ENCODE peak calls at places on chromosomes 16 and 17, in four cellular contexts. E is mucosa of descending colon, C is mammary epithelial cell, B is cardiac fibroblast. D is an unnamed sample.

GRCh38 chr17:44738214-44738906 is 20.4 kb upstream of the ADAM11 start:
- DNase-seq in E (no peak), C (peak), B (peak), D (no peak)

GRCh38 chr16:68079616-68080344 is 5.4 kb upstream of the NFATC3 start:
- DNase-seq in E (peak), C (no peak), B (peak), D (peak)

GRCh38 chr16:67445126-67445426 is 14.2 kb downstream of the HSD11B2 start:
- DNase-seq in E (no peak), C (no peak), B (no peak), D (no peak)

GRCh38 chr17:74768069-74768762 is 7.9 kb downstream of the NAT9 start:
- DNase-seq in E (no peak), C (no peak), B (peak), D (no peak)

GRCh38 chr16:22890976-22891375 is 77.0 kb downstream of the HS3ST2 start:
- DNase-seq in E (no peak), C (peak), B (no peak), D (no peak)

GRCh38 chr16:51159864-51160263 is 8.8 kb upstream of the SALL1 start:
- DNase-seq in E (no peak), C (no peak), B (no peak), D (peak)

GRCh38 chr17:67053438-67054000 is 9.2 kb downstream of the CACNG1 start:
- DNase-seq in E (no peak), C (no peak), B (no peak), D (peak)

GRCh38 chr17:31174215-31174614 is 79.4 kb downstream of the NF1 start:
- DNase-seq in E (no peak), C (no peak), B (no peak), D (no peak)

GRCh38 chr16:68700120-68700519 is 37.0 kb upstream of the CDH1 start:
- DNase-seq in E (no peak), C (no peak), B (peak), D (no peak)

GRCh38 chr16:83517398-83517797 is 290.4 kb upstream of the HSBP1 start:
- DNase-seq in E (no peak), C (peak), B (no peak), D (no peak)

GRCh38 chr17:64020068-64020766 is at the start of gene ICAM2:
- DNase-seq in E (peak), C (no peak), B (no peak), D (peak)

GRCh38 chr16:9072806-9073341 is 18.6 kb upstream of the HAPSTR1 start:
- DNase-seq in E (no peak), C (peak), B (peak), D (no peak)

GRCh38 chr17:67054608-67055007 is 10.3 kb downstream of the CACNG1 start:
- DNase-seq in E (no peak), C (no peak), B (no peak), D (no peak)

GRCh38 chr16:87543436-87544191 is 50.8 kb upstream of the ZCCHC14 start:
- DNase-seq in E (peak), C (no peak), B (peak), D (no peak)

GRCh38 chr17:28926786-28927185 is 23.9 kb upstream of the DHRS13 start:
- DNase-seq in E (no peak), C (peak), B (no peak), D (no peak)
- H3K4me3 ChIP-seq in E (no peak), C (no peak), B (no peak), D (no peak)

GRCh38 chr17:55063857-55064485 is 95.4 kb downstream of the STXBP4 start:
- DNase-seq in E (no peak), C (no peak), B (no peak), D (no peak)
- H3K4me3 ChIP-seq in E (no peak), C (no peak), B (no peak), D (no peak)

GRCh38 chr17:49216482-49216881 is 6.0 kb downstream of the ABI3 start:
- DNase-seq in E (peak), C (no peak), B (no peak), D (no peak)

GRCh38 chr17:49214665-49215360 is 4.3 kb downstream of the ABI3 start:
- DNase-seq in E (no peak), C (no peak), B (no peak), D (no peak)

GRCh38 chr17:49213803-49214202 is 3.3 kb downstream of the ABI3 start:
- DNase-seq in E (no peak), C (no peak), B (no peak), D (no peak)

GRCh38 chr17:49210158-49211029 is at the start of the genes ABI3 and GNGT2:
- DNase-seq in E (peak), C (no peak), B (peak), D (no peak)

GRCh38 chr17:49213399-49213798 is 2.9 kb downstream of the ABI3 start:
- DNase-seq in E (no peak), C (no peak), B (no peak), D (no peak)
- H3K4me3 ChIP-seq in E (no peak), C (no peak), B (no peak), D (no peak)

GRCh38 chr17:1752425-1752941 is 9.4 kb upstream of the SERPINF1 start:
- DNase-seq in E (peak), C (peak), B (no peak), D (peak)
- H3K4me3 ChIP-seq in E (no peak), C (peak), B (no peak), D (peak)

GRCh38 chr17:47820023-47820789 is 1.4 kb downstream of the OSBPL7 start:
- DNase-seq in E (peak), C (no peak), B (no peak), D (no peak)
- H3K4me3 ChIP-seq in E (no peak), C (no peak), B (no peak), D (peak)

DNA sequence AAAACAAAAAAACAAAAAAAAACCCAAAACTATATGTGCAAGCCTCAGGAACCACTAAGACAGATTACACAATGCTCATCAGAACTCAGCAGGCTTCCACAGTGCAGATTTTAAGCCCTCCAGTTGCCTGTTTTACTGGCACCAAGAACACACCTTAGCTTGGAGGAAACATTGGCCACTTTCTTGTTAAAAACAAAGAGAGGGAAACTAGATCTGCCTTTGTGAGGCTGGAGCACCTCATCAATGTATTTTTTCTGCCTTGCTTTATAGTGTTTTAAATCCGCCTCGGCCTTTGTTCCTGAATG is 343.8 kb downstream of the WWOX start:
- DNase-seq in E (no peak), C (no peak), B (no peak), D (no peak)
- H3K4me3 ChIP-seq in E (no peak), C (no peak), B (no peak), D (peak)

DNA sequence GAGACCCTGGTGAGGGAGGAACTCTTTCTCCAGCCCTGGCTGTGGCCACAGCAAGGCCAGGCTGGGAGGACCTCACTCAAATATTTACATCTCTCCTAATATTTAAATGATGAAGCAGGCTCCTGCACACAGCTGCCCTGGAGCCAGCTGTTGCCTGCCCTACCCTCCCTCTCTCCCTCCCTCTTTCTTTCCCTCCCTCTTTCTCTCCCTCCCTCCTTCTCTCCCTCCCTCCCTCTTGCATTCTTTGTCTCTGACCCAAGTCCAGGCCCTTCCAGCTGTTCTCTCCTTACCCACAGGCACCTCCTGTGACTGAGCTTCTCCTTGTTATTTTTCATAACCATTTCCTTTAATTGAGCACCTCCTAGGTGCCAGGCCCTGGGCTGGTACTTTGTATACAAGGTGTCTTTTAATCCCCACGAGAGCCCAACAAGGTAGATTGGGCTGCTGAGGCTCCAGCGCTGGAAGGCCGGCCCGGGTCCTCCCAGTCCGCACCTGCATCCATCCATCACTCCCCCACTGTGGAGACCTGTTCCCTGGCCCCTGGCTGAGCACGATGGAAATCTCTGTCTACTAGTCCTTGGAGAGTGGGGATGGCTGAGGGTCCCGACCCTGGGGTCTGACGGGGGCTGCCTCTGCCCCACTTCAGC is 242.3 kb downstream of the SEC14L1 start:
- DNase-seq in E (no peak), C (peak), B (peak), D (no peak)
- H3K4me3 ChIP-seq in E (no peak), C (no peak), B (no peak), D (no peak)

GRCh38 chr17:79795795-79796569 is 895 bp downstream of the CBX8 start:
- DNase-seq in E (no peak), C (no peak), B (no peak), D (no peak)
- H3K4me3 ChIP-seq in E (peak), C (peak), B (peak), D (peak)

D was measured in coronary artery.